ENCODE peak calls at places on chromosomes 1 and 21, in eight cellular contexts. T is MCF 10A, P is ovary, A is HFFc6, Q is endothelial cell of umbilical vein, M is lung, G is activated B cell treated with CpG ODN at 0.5 μM for 24 hours, D is cardiac fibroblast. L is an unnamed sample.

GRCh38 chr1:193479187-193479586 is 292.8 kb upstream of the B3GALT2 start:
- DNase-seq in Q (no peak), P (no peak), M (no peak), T (no peak), G (peak), D (no peak), A (no peak), L (no peak)

GRCh38 chr1:93552751-93553455 is 105.0 kb downstream of the FNBP1L start:
- DNase-seq in G (no peak), P (no peak), D (peak), A (no peak), T (peak), Q (peak), M (no peak), L (no peak)

GRCh38 chr1:187871177-187871576 is 1042.4 kb downstream of the PLA2G4A start:
- DNase-seq in M (no peak), T (no peak), A (no peak), D (no peak), Q (peak), G (no peak), P (no peak), L (no peak)

GRCh38 chr1:94322696-94323095 is 85.3 kb upstream of the ARHGAP29 start:
- DNase-seq in D (peak), P (no peak), T (peak), G (no peak), A (no peak), M (no peak), Q (no peak), L (no peak)

GRCh38 chr1:4084446-4084845 is 184.4 kb upstream of the C1orf174 start:
- DNase-seq in A (no peak), M (no peak), T (no peak), P (no peak), G (no peak), Q (no peak), D (no peak), L (no peak)

GRCh38 chr1:224170748-224171478 is 12.1 kb upstream of the DEGS1 start:
- DNase-seq in P (no peak), G (no peak), Q (peak), T (peak), A (peak), D (peak), M (peak), L (no peak)

GRCh38 chr1:2466834-2467554 is 9.1 kb upstream of the PLCH2 start:
- DNase-seq in A (no peak), Q (no peak), G (no peak), M (no peak), D (no peak), T (no peak), P (no peak), L (no peak)

GRCh38 chr1:58283380-58284338 is 262.9 kb downstream of the OMA1 start:
- DNase-seq in D (no peak), A (no peak), T (no peak), M (no peak), Q (no peak), P (no peak), G (no peak), L (no peak)

GRCh38 chr1:226542623-226543103 is 5.9 kb upstream of the STUM start:
- DNase-seq in T (no peak), Q (peak), A (no peak), G (no peak), M (peak), P (no peak), D (peak), L (no peak)

GRCh38 chr1:241836944-241837343 is 11.1 kb upstream of the EXO1 start:
- DNase-seq in P (no peak), Q (peak), M (no peak), D (no peak), G (no peak), A (no peak), T (no peak), L (no peak)

GRCh38 chr1:231590453-231591198 is 36.0 kb upstream of the DISC1 start:
- DNase-seq in M (peak), G (no peak), A (peak), P (peak), Q (peak), T (peak), D (peak), L (peak)

GRCh38 chr1:203680765-203681164 is 54.1 kb downstream of the ATP2B4 start:
- DNase-seq in G (no peak), Q (no peak), M (no peak), D (no peak), A (no peak), T (no peak), P (no peak), L (no peak)

GRCh38 chr1:39434797-39435395 is 56.5 kb upstream of the BMP8A start:
- DNase-seq in D (peak), T (no peak), G (no peak), P (no peak), A (peak), Q (no peak), M (no peak), L (no peak)

GRCh38 chr1:212669102-212669501 is 30.5 kb downstream of the BATF3 start:
- DNase-seq in A (peak), G (no peak), Q (peak), P (no peak), T (peak), M (no peak), D (peak), L (no peak)

GRCh38 chr1:112614460-112615065 is 4.4 kb downstream of the ST7L start:
- DNase-seq in P (no peak), G (no peak), T (peak), Q (peak), A (peak), D (peak), M (no peak), L (no peak)

GRCh38 chr1:248847181-248847955 is 9.3 kb downstream of the ZNF672 start:
- DNase-seq in Q (no peak), G (no peak), M (no peak), T (no peak), A (no peak), D (no peak), P (no peak), L (no peak)

GRCh38 chr21:34362670-34363069 is 1.1 kb upstream of the KCNE2 start:
- DNase-seq in Q (no peak), M (no peak), D (no peak), G (no peak), T (no peak), A (no peak), P (no peak), L (no peak)

GRCh38 chr1:108521990-108522393 is 37.9 kb upstream of the EEIG2 start:
- DNase-seq in G (no peak), A (no peak), P (no peak), M (no peak), Q (no peak), D (peak), T (no peak), L (no peak)

GRCh38 chr1:16248603-16249534 is 11.9 kb upstream of the CPLANE2 start:
- DNase-seq in A (peak), P (peak), M (peak), Q (peak), D (peak), G (no peak), T (peak), L (peak)

GRCh38 chr1:115810609-115811008 is 30.3 kb downstream of the NHLH2 start:
- DNase-seq in G (no peak), D (no peak), M (peak), A (no peak), Q (no peak), P (no peak), T (no peak), L (no peak)

GRCh38 chr1:6464514-6464836 is 1.5 kb downstream of the TNFRSF25 start:
- DNase-seq in Q (no peak), P (no peak), G (no peak), A (no peak), T (peak), M (no peak), D (no peak), L (no peak)

GRCh38 chr1:47434051-47434842 is 3.6 kb upstream of the FOXD2 start:
- DNase-seq in D (peak), G (no peak), Q (peak), M (peak), P (peak), A (no peak), T (no peak), L (peak)

GRCh38 chr21:38170283-38170682 is 86.5 kb upstream of the KCNJ15 start:
- DNase-seq in T (peak), D (peak), M (peak), P (no peak), G (no peak), Q (peak), A (peak), L (no peak)

GRCh38 chr1:231626951-231627614 is 493 bp downstream of the DISC1 start:
- DNase-seq in A (peak), D (peak), P (peak), G (peak), T (peak), Q (no peak), M (peak), L (peak)

GRCh38 chr1:58650141-58650540 is 49.7 kb downstream of the MYSM1 start:
- DNase-seq in G (no peak), M (no peak), D (no peak), P (no peak), A (peak), T (no peak), Q (no peak), L (no peak)

GRCh38 chr1:91889717-91890459 is 3.9 kb upstream of the TGFBR3 start:
- DNase-seq in G (no peak), T (peak), A (peak), Q (peak), P (no peak), D (peak), M (no peak), L (no peak)

GRCh38 chr1:35558374-35559316 is 1.0 kb downstream of the NCDN start:
- DNase-seq in T (no peak), M (no peak), Q (no peak), A (no peak), D (no peak), G (no peak), P (peak), L (peak)

GRCh38 chr1:146021622-146022402 is at the start of gene HJV:
- DNase-seq in P (no peak), M (no peak), A (no peak), Q (no peak), G (no peak), T (no peak), D (no peak), L (peak)

GRCh38 chr1:146019225-146020057 is 2.1 kb downstream of the HJV start:
- DNase-seq in D (no peak), P (no peak), M (no peak), A (no peak), T (no peak), Q (no peak), G (no peak), L (peak)

GRCh38 chr1:146022403-146023127 is 1.0 kb upstream of the HJV start:
- DNase-seq in T (no peak), G (no peak), P (no peak), M (no peak), Q (no peak), D (no peak), A (no peak), L (no peak)

GRCh38 chr1:146021046-146021445 is 489 bp downstream of the HJV start:
- DNase-seq in A (no peak), G (no peak), D (no peak), M (no peak), T (no peak), Q (no peak), P (no peak), L (no peak)

GRCh38 chr1:146020058-146020738 is 1.3 kb downstream of the HJV start:
- DNase-seq in D (no peak), G (no peak), T (no peak), Q (no peak), M (no peak), A (no peak), P (no peak), L (no peak)
- TF ChIP-seq CTCF in D (no peak), G (no peak), T (no peak), Q (no peak), M (no peak), A (no peak), P (no peak), L (peak)

GRCh38 chr1:165912638-165913037 is 85.2 kb downstream of the UCK2 start:
- DNase-seq in Q (no peak), P (no peak), A (no peak), M (no peak), T (no peak), G (no peak), D (no peak), L (no peak)

GRCh38 chr1:165907256-165907857 is 79.9 kb downstream of the UCK2 start:
- DNase-seq in M (no peak), Q (no peak), D (no peak), P (no peak), T (no peak), A (peak), G (no peak), L (no peak)

GRCh38 chr1:165911609-165912281 is 84.3 kb downstream of the UCK2 start:
- DNase-seq in T (no peak), M (no peak), D (no peak), G (no peak), Q (no peak), A (no peak), P (no peak), L (no peak)

GRCh38 chr1:165914136-165914798 is 86.9 kb downstream of the UCK2 start:
- DNase-seq in Q (peak), P (peak), D (peak), M (peak), T (peak), A (peak), G (peak), L (no peak)

DNA sequence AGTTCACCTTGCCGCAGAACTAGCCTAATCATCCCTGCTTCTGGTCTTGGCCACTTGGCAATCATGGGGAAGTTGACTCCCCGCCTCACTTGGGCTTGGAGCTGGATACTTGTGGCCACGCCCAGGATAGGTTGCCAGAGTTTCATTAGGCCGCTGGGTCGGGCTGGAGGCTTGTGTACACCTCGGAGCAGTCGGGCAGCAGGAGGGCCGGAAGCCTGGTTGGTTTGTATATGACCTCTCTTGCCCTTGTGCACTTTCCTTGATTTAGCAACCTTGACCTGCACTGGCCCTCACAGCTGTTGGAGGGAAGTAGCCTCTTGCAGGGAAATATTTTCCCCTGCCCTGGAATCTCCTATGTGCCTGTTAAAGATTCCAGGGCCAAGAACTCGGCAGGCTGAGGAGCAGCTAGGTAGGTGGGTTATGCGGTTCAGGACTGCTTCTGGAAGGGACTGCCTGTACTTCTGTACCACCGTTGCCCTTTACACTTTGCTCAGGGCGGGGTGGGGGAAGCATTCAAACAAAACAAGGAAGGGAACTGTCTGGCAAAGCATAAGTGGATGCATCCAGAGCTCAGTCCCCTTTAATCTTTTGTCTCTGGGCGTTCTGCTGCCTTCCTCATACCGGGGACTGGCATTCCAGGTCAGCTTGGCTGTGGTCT is 83.5 kb downstream of the UCK2 start:
- DNase-seq in Q (peak), T (no peak), M (no peak), D (no peak), P (peak), A (no peak), G (no peak), L (peak)
- TF ChIP-seq CTCF in Q (no peak), T (no peak), M (no peak), D (no peak), P (no peak), A (no peak), G (no peak), L (no peak)

GRCh38 chr1:20978413-20978812 is 191.3 kb upstream of the HP1BP3 start:
- DNase-seq in Q (no peak), D (no peak), A (peak), M (no peak), G (no peak), T (no peak), P (no peak), L (no peak)

GRCh38 chr1:20980051-20980450 is 192.9 kb upstream of the HP1BP3 start:
- DNase-seq in D (no peak), G (no peak), Q (no peak), P (no peak), M (no peak), A (no peak), T (no peak), L (no peak)

GRCh38 chr1:20988030-20988825 is 188.5 kb downstream of the EIF4G3 start:
- DNase-seq in M (no peak), G (no peak), Q (no peak), T (no peak), D (no peak), A (no peak), P (no peak), L (no peak)

GRCh38 chr1:20981903-20982695 is 194.6 kb downstream of the EIF4G3 start:
- DNase-seq in Q (peak), P (no peak), G (no peak), A (peak), D (peak), T (peak), M (no peak), L (no peak)

GRCh38 chr1:20983297-20983889 is 193.3 kb downstream of the EIF4G3 start:
- DNase-seq in Q (no peak), M (no peak), D (no peak), P (no peak), G (no peak), A (no peak), T (peak), L (no peak)
- TF ChIP-seq CTCF in Q (no peak), M (no peak), D (no peak), P (no peak), G (no peak), A (no peak), T (peak), L (peak)

GRCh38 chr1:228020686-228021525 is 14.1 kb downstream of the WNT3A start:
- DNase-seq in D (no peak), P (peak), G (no peak), A (no peak), T (no peak), M (no peak), Q (no peak), L (peak)
- TF ChIP-seq CTCF in D (no peak), P (no peak), G (no peak), A (no peak), T (no peak), M (no peak), Q (no peak), L (no peak)

GRCh38 chr1:206808615-206809014 is 36.3 kb upstream of the IL10 start:
- DNase-seq in Q (no peak), M (no peak), G (no peak), D (peak), P (no peak), T (peak), A (peak), L (no peak)
- TF ChIP-seq CTCF in Q (peak), M (peak), G (no peak), D (peak), P (no peak), T (peak), A (peak), L (peak)